ENCODE peak calls at places on chromosomes 6 and 20, in nine cellular contexts. Y is lung, V is posterior vena cava, O is T follicular helper cell, U is OCI-LY7, K is RWPE1, B is iris pigment epithelial cell, X is progenitor cell of endocrine pancreas, E is head of caudate nucleus. Z is an unnamed sample.

GRCh38 chr6:97437087-97437486 is 154.1 kb upstream of the MMS22L start:
- DNase-seq in Y (no peak), V (no peak), O (no peak), U (peak), K (peak), B (peak), X (no peak), E (no peak), Z (no peak)

GRCh38 chr20:63178889-63179751 is 36.8 kb downstream of the YTHDF1 start:
- DNase-seq in Y (no peak), V (no peak), O (peak), U (peak), K (peak), B (no peak), X (peak), E (peak), Z (no peak)

GRCh38 chr20:38211200-38212097 is 46.4 kb upstream of the TGM2 start:
- DNase-seq in Y (no peak), V (peak), O (no peak), U (no peak), K (no peak), B (no peak), X (no peak), E (peak), Z (no peak)

GRCh38 chr20:44092551-44093248 is 94.3 kb downstream of the JPH2 start:
- DNase-seq in Y (no peak), V (no peak), O (peak), U (peak), K (no peak), B (peak), X (no peak), E (no peak), Z (no peak)

GRCh38 chr6:122130026-122130348 is 269.5 kb upstream of the HSF2 start:
- DNase-seq in Y (no peak), V (no peak), O (no peak), U (no peak), K (no peak), B (no peak), X (no peak), E (no peak), Z (no peak)

GRCh38 chr6:32794510-32794909 is 22.3 kb downstream of the HLA-DOB start:
- DNase-seq in Y (no peak), V (no peak), O (no peak), U (no peak), K (no peak), B (no peak), X (no peak), E (no peak), Z (no peak)

GRCh38 chr20:32810941-32811340 is 8.8 kb upstream of the MAPRE1 start:
- DNase-seq in Y (no peak), V (peak), O (no peak), U (no peak), K (no peak), B (no peak), X (no peak), E (no peak), Z (no peak)

GRCh38 chr6:169953686-169954085 is 202.3 kb downstream of the ERMARD start:
- DNase-seq in Y (no peak), V (no peak), O (no peak), U (no peak), K (no peak), B (no peak), X (no peak), E (no peak), Z (no peak)

GRCh38 chr6:111552241-111552744 is 53.4 kb downstream of the TRAF3IP2 start:
- DNase-seq in Y (peak), V (no peak), O (no peak), U (no peak), K (peak), B (peak), X (peak), E (peak), Z (peak)

GRCh38 chr6:4374231-4374630 is 238.9 kb upstream of the ECI2 start:
- DNase-seq in Y (no peak), V (no peak), O (no peak), U (no peak), K (no peak), B (no peak), X (no peak), E (no peak), Z (no peak)

GRCh38 chr6:143060354-143060805 is 309 bp upstream of the AIG1 start:
- DNase-seq in Y (peak), V (peak), O (peak), U (peak), K (peak), B (peak), X (peak), E (peak), Z (peak)

GRCh38 chr20:59645761-59646171 is 41.4 kb downstream of the PHACTR3 start:
- DNase-seq in Y (peak), V (no peak), O (no peak), U (no peak), K (no peak), B (no peak), X (no peak), E (peak), Z (peak)

GRCh38 chr6:27894839-27895762 is 17.1 kb downstream of the OR2B2 start:
- DNase-seq in Y (peak), V (no peak), O (peak), U (peak), K (peak), B (peak), X (no peak), E (no peak), Z (no peak)

Z was measured in osteocyte.